ENCODE peak calls at places on chromosomes 5 and 9, in five cellular contexts. O, Y, Q, R and N are unnamed samples.

GRCh38 chr9:17799383-17799782 is 220.5 kb downstream of the SH3GL2 start:
- DNase-seq in O (no peak), Y (no peak), Q (no peak), R (no peak), N (no peak)

GRCh38 chr5:6576861-6577501 is 55.9 kb downstream of the NSUN2 start:
- DNase-seq in O (no peak), Y (no peak), Q (no peak), R (no peak), N (peak)

GRCh38 chr5:7585807-7586206 is 189.9 kb downstream of the ADCY2 start:
- DNase-seq in O (no peak), Y (no peak), Q (no peak), R (no peak), N (no peak)

GRCh38 chr5:92309336-92309991 is 926.3 kb upstream of the ARRDC3 start:
- DNase-seq in O (no peak), Y (no peak), Q (no peak), R (no peak), N (no peak)

GRCh38 chr9:123453904-123454321 is 97.9 kb downstream of the CRB2 start:
- DNase-seq in O (no peak), Y (no peak), Q (no peak), R (no peak), N (no peak)

GRCh38 chr9:94767331-94768099 is 41.0 kb downstream of the AOPEP start:
- DNase-seq in O (peak), Y (no peak), Q (no peak), R (no peak), N (no peak)

GRCh38 chr9:129567842-129568559 is 52.9 kb downstream of the C9orf50 start:
- DNase-seq in O (no peak), Y (no peak), Q (no peak), R (no peak), N (peak)

GRCh38 chr9:85508616-85509015 is 233.1 kb downstream of the AGTPBP1 start:
- DNase-seq in O (no peak), Y (no peak), Q (no peak), R (no peak), N (no peak)

GRCh38 chr5:74462356-74462755 is 178.2 kb downstream of the ENC1 start:
- DNase-seq in O (no peak), Y (no peak), Q (no peak), R (no peak), N (no peak)

GRCh38 chr5:143696920-143697319 is 115.0 kb upstream of the HMHB1 start:
- DNase-seq in O (no peak), Y (no peak), Q (no peak), R (no peak), N (no peak)

GRCh38 chr9:5721279-5722087 is 92.6 kb downstream of the RIC1 start:
- DNase-seq in O (no peak), Y (no peak), Q (no peak), R (no peak), N (no peak)

GRCh38 chr5:1871441-1871840 is 11.3 kb downstream of the IRX4 start:
- DNase-seq in O (no peak), Y (no peak), Q (no peak), R (no peak), N (no peak)

GRCh38 chr5:142327111-142327842 is 2.5 kb upstream of the SPRY4 start:
- DNase-seq in O (no peak), Y (no peak), Q (no peak), R (no peak), N (no peak)

GRCh38 chr5:26553079-26553478 is 485.3 kb downstream of the CDH9 start:
- DNase-seq in O (no peak), Y (no peak), Q (no peak), R (no peak), N (no peak)

GRCh38 chr9:94720846-94721549 is 5.5 kb upstream of the AOPEP start:
- DNase-seq in O (no peak), Y (no peak), Q (no peak), R (no peak), N (no peak)

GRCh38 chr5:1430121-1430795 is 15.0 kb downstream of the SLC6A3 start:
- DNase-seq in O (no peak), Y (no peak), Q (peak), R (no peak), N (peak)

GRCh38 chr5:132777209-132778069 is at the start of gene SEPTIN8:
- DNase-seq in O (peak), Y (peak), Q (peak), R (peak), N (peak)

GRCh38 chr9:20683351-20684034 is 566 bp upstream of the FOCAD start:
- DNase-seq in O (no peak), Y (peak), Q (peak), R (peak), N (peak)

GRCh38 chr5:153779852-153780251 is 258.9 kb downstream of the FAM114A2 start:
- DNase-seq in O (no peak), Y (no peak), Q (no peak), R (no peak), N (no peak)

GRCh38 chr9:86093788-86094555 is 5.4 kb downstream of the GOLM1 start:
- DNase-seq in O (no peak), Y (no peak), Q (peak), R (no peak), N (peak)

GRCh38 chr5:59483971-59484472 is 409.5 kb downstream of the PDE4D start:
- DNase-seq in O (no peak), Y (no peak), Q (no peak), R (no peak), N (no peak)

GRCh38 chr5:53434566-53434965 is 45.9 kb upstream of the FST start:
- DNase-seq in O (no peak), Y (no peak), Q (no peak), R (no peak), N (no peak)

GRCh38 chr5:81450940-81451339 is 57.0 kb upstream of the ACOT12 start:
- DNase-seq in O (no peak), Y (no peak), Q (no peak), R (no peak), N (no peak)

GRCh38 chr5:169954786-169955185 is 25.5 kb downstream of the INSYN2B start:
- DNase-seq in O (no peak), Y (no peak), Q (no peak), R (no peak), N (no peak)

GRCh38 chr5:35857606-35858205 is 1.0 kb downstream of the IL7R start:
- DNase-seq in O (no peak), Y (no peak), Q (no peak), R (no peak), N (no peak)

GRCh38 chr9:92718086-92719001 is 46.3 kb downstream of the BICD2 start:
- DNase-seq in O (no peak), Y (no peak), Q (peak), R (no peak), N (no peak)

GRCh38 chr5:54049963-54050362 is 260.4 kb downstream of the ARL15 start:
- DNase-seq in O (no peak), Y (no peak), Q (no peak), R (no peak), N (no peak)

GRCh38 chr5:124735169-124735858 is 11.1 kb downstream of the ZNF608 start:
- DNase-seq in O (no peak), Y (no peak), Q (no peak), R (no peak), N (no peak)